ENCODE peak calls at places on chromosomes 6 and 20, in ten cellular contexts. A is fibroblast of pulmonary artery; Z is neural crest cell; U is NCI-H1092 treated with DMSO at 0.1 percent for 48 hours; J is MCF 10A; Y is stromal cell of bone marrow; X is SHP77; C is esophagus muscularis mucosa; Q is nucleus accumbens; V is stimulated activated CD4-positive, alpha-beta T cell treated with anti-CD3 and anti-CD28 coated beads, Interleukin-12 subunit alpha, Interleukin-12 subunit beta, amount 100 ng/mL, for 4 hours. H is an unnamed sample.
A peak's percentile ranks its signal among the peaks of the same experiment; 100 is the strongest.

GRCh38 chr6:33983109-33983475 is 162.8 kb downstream of the GRM4 start:
- DNase-seq in A (no peak), Z (no peak), U (no peak), J (peak; percentile 31), Y (no peak), X (peak; percentile 73), C (no peak), Q (no peak), V (no peak), H (no peak)

GRCh38 chr20:17628101-17628841 is 53.8 kb downstream of the RRBP1 start:
- DNase-seq in A (no peak), Z (no peak), U (no peak), J (no peak), Y (no peak), X (no peak), C (no peak), Q (no peak), V (no peak), H (no peak)

GRCh38 chr20:41432620-41433602 is 66.3 kb upstream of the EMILIN3 start:
- DNase-seq in A (no peak), Z (no peak), U (no peak), J (no peak), Y (no peak), X (no peak), C (no peak), Q (no peak), V (no peak), H (no peak)

GRCh38 chr6:34964564-34964963 is 75.5 kb downstream of the ANKS1A start:
- DNase-seq in A (peak; percentile 36), Z (no peak), U (no peak), J (no peak), Y (peak; percentile 76), X (no peak), C (no peak), Q (no peak), V (no peak), H (no peak)

GRCh38 chr6:154542747-154543146 is 32.3 kb upstream of the CNKSR3 start:
- DNase-seq in A (no peak), Z (no peak), U (no peak), J (no peak), Y (no peak), X (no peak), C (no peak), Q (no peak), V (no peak), H (no peak)

GRCh38 chr6:142756215-142756630 is 188.8 kb downstream of the HIVEP2 start:
- DNase-seq in A (peak; percentile 48), Z (no peak), U (no peak), J (peak; percentile 23), Y (no peak), X (no peak), C (no peak), Q (no peak), V (no peak), H (no peak)

GRCh38 chr6:3746119-3746691 is 5.3 kb downstream of the PXDC1 start:
- DNase-seq in A (no peak), Z (no peak), U (no peak), J (no peak), Y (no peak), X (no peak), C (no peak), Q (no peak), V (no peak), H (no peak)

GRCh38 chr6:73898599-73898998 is 202.6 kb downstream of the CD109 start:
- DNase-seq in A (peak; percentile 4), Z (no peak), U (no peak), J (peak; percentile 9), Y (no peak), X (no peak), C (no peak), Q (no peak), V (no peak), H (no peak)

GRCh38 chr6:44056392-44057237 is 70.6 kb downstream of the MRPL14 start:
- DNase-seq in A (peak; percentile 90), Z (no peak), U (no peak), J (peak; percentile 93), Y (no peak), X (no peak), C (no peak), Q (no peak), V (no peak), H (no peak)

GRCh38 chr20:19816386-19816785 is 58.3 kb downstream of the RIN2 start:
- DNase-seq in A (no peak), Z (no peak), U (no peak), J (peak; percentile 5), Y (no peak), X (no peak), C (no peak), Q (no peak), V (no peak), H (no peak)

GRCh38 chr20:35093245-35093884 is 758 bp upstream of the TRPC4AP start:
- DNase-seq in A (peak; percentile 72), Z (no peak), U (no peak), J (peak; percentile 75), Y (peak; percentile 71), X (no peak), C (no peak), Q (no peak), V (peak; percentile 31), H (no peak)

GRCh38 chr20:54668271-54669053 is 193.1 kb downstream of the DOK5 start:
- DNase-seq in A (peak; percentile 42), Z (peak; percentile 25), U (peak; percentile 18), J (peak; percentile 32), Y (peak; percentile 4), X (peak; percentile 20), C (no peak), Q (no peak), V (peak; percentile 19), H (no peak)

GRCh38 chr6:7730003-7730402 is 4.1 kb downstream of the BMP6 start:
- DNase-seq in A (no peak), Z (no peak), U (no peak), J (no peak), Y (no peak), X (no peak), C (no peak), Q (no peak), V (no peak), H (no peak)

GRCh38 chr20:56943946-56944345 is 314.8 kb downstream of the TFAP2C start:
- DNase-seq in A (no peak), Z (no peak), U (no peak), J (no peak), Y (no peak), X (no peak), C (no peak), Q (no peak), V (no peak), H (no peak)

GRCh38 chr6:29728173-29728879 is 5.1 kb downstream of the HLA-F start:
- DNase-seq in A (no peak), Z (no peak), U (no peak), J (no peak), Y (no peak), X (no peak), C (no peak), Q (no peak), V (no peak), H (no peak)

GRCh38 chr6:224350-224749 is 67.9 kb upstream of the DUSP22 start:
- DNase-seq in A (no peak), Z (no peak), U (no peak), J (no peak), Y (no peak), X (no peak), C (no peak), Q (no peak), V (no peak), H (no peak)

GRCh38 chr20:6122873-6123649 is at the start of gene FERMT1:
- DNase-seq in A (peak; percentile 58), Z (peak; percentile 45), U (peak; percentile 74), J (peak; percentile 84), Y (peak; percentile 56), X (peak; percentile 84), C (peak; percentile 91), Q (peak; percentile 28), V (peak; percentile 17), H (no peak)

H was measured in C1 segment of cervical spinal cord.